ENCODE peak calls at places on chromosomes 7 and 10, in five cellular contexts. R is naive thymus-derived CD8-positive, alpha-beta T cell; U is C1 segment of cervical spinal cord; I is colonic mucosa; P is HEK293T. S is an unnamed sample.

GRCh38 chr7:158252837-158253669 is 334.6 kb downstream of the PTPRN2 start:
- DNase-seq in I (no peak), R (no peak), U (no peak), P (no peak), S (peak)

GRCh38 chr10:97179731-97180366 is 5.9 kb downstream of the SLIT1 start:
- DNase-seq in R (no peak), P (no peak), I (no peak), U (no peak), S (no peak)

GRCh38 chr10:60314306-60314940 is 75.3 kb downstream of the ANK3 start:
- DNase-seq in U (no peak), R (no peak), I (peak), P (no peak), S (no peak)

GRCh38 chr10:343231-344215 is 208.3 kb downstream of the ZMYND11 start:
- DNase-seq in P (no peak), U (no peak), I (no peak), R (peak), S (no peak)

GRCh38 chr7:255038-255435 is 34.9 kb upstream of the FOXL3 start:
- DNase-seq in U (no peak), R (no peak), P (no peak), I (no peak), S (no peak)

GRCh38 chr7:149776305-149776704 is 2.9 kb upstream of the ZNF467 start:
- DNase-seq in U (no peak), I (peak), R (no peak), P (no peak), S (no peak)

GRCh38 chr7:50304158-50304910 is at the start of gene IKZF1:
- DNase-seq in U (no peak), I (peak), P (peak), R (no peak), S (no peak)

GRCh38 chr10:9010931-9011670 is 956.6 kb downstream of the GATA3 start:
- DNase-seq in P (no peak), U (no peak), R (no peak), I (no peak), S (no peak)

GRCh38 chr7:151402029-151402835 is 7.6 kb downstream of the WDR86 start:
- DNase-seq in R (no peak), U (no peak), P (peak), I (no peak), S (no peak)

GRCh38 chr7:1402791-1403755 is 56.2 kb downstream of the MICALL2 start:
- DNase-seq in U (no peak), I (no peak), R (no peak), P (no peak), S (no peak)

GRCh38 chr7:147332988-147333387 is 1216.4 kb downstream of the CNTNAP2 start:
- DNase-seq in R (no peak), P (no peak), U (no peak), I (no peak), S (no peak)